ENCODE peak calls at places on chromosomes 6 and 20, in seven cellular contexts. One of them, this sample, is unnamed.

GRCh38 chr6:111423055-111423633 is 59.9 kb downstream of the REV3L start:
- DNase-seq in H7: no peak
- DNase-seq in tibial artery: no peak
- DNase-seq in cardiac fibroblast: peak
- DNase-seq in esophagus muscularis mucosa: no peak
- DNase-seq in adrenal gland: no peak
- DNase-seq in Peyer's patch: no peak
- DNase-seq in this sample: no peak

GRCh38 chr6:139164001-139164400 is 29.1 kb downstream of the HECA start:
- DNase-seq in Peyer's patch: no peak
- DNase-seq in tibial artery: no peak
- DNase-seq in adrenal gland: no peak
- DNase-seq in H7: peak
- DNase-seq in esophagus muscularis mucosa: no peak
- DNase-seq in cardiac fibroblast: no peak
- DNase-seq in this sample: no peak

GRCh38 chr20:18750735-18751134 is 62.8 kb upstream of the SCP2D1 start:
- DNase-seq in tibial artery: no peak
- DNase-seq in Peyer's patch: no peak
- DNase-seq in adrenal gland: no peak
- DNase-seq in H7: no peak
- DNase-seq in esophagus muscularis mucosa: no peak
- DNase-seq in cardiac fibroblast: no peak
- DNase-seq in this sample: peak

GRCh38 chr6:151719070-151719469 is 88.4 kb upstream of the ESR1 start:
- DNase-seq in adrenal gland: no peak
- DNase-seq in cardiac fibroblast: no peak
- DNase-seq in tibial artery: no peak
- DNase-seq in esophagus muscularis mucosa: no peak
- DNase-seq in H7: no peak
- DNase-seq in Peyer's patch: no peak
- DNase-seq in this sample: peak

GRCh38 chr6:124073021-124073420 is 269.4 kb downstream of the NKAIN2 start:
- DNase-seq in H7: no peak
- DNase-seq in Peyer's patch: no peak
- DNase-seq in cardiac fibroblast: no peak
- DNase-seq in esophagus muscularis mucosa: no peak
- DNase-seq in adrenal gland: no peak
- DNase-seq in tibial artery: no peak
- DNase-seq in this sample: no peak

GRCh38 chr6:111047244-111047643 is 40.1 kb upstream of the SLC16A10 start:
- DNase-seq in H7: no peak
- DNase-seq in esophagus muscularis mucosa: peak
- DNase-seq in tibial artery: no peak
- DNase-seq in Peyer's patch: no peak
- DNase-seq in cardiac fibroblast: no peak
- DNase-seq in adrenal gland: no peak
- DNase-seq in this sample: no peak

GRCh38 chr6:113585246-113585645 is 271.9 kb upstream of the MARCKS start:
- DNase-seq in adrenal gland: no peak
- DNase-seq in Peyer's patch: no peak
- DNase-seq in esophagus muscularis mucosa: no peak
- DNase-seq in tibial artery: no peak
- DNase-seq in cardiac fibroblast: no peak
- DNase-seq in H7: no peak
- DNase-seq in this sample: no peak

GRCh38 chr6:21005816-21006553 is 471.7 kb downstream of the CDKAL1 start:
- DNase-seq in esophagus muscularis mucosa: no peak
- DNase-seq in H7: no peak
- DNase-seq in tibial artery: no peak
- DNase-seq in adrenal gland: no peak
- DNase-seq in cardiac fibroblast: peak
- DNase-seq in Peyer's patch: no peak
- DNase-seq in this sample: peak

GRCh38 chr6:44702292-44702691 is 314.8 kb downstream of the CDC5L start:
- DNase-seq in esophagus muscularis mucosa: no peak
- DNase-seq in cardiac fibroblast: peak
- DNase-seq in adrenal gland: no peak
- DNase-seq in tibial artery: no peak
- DNase-seq in H7: no peak
- DNase-seq in Peyer's patch: no peak
- DNase-seq in this sample: no peak

GRCh38 chr6:82487895-82488294 is 124.3 kb downstream of the TPBG start:
- DNase-seq in Peyer's patch: no peak
- DNase-seq in H7: no peak
- DNase-seq in tibial artery: no peak
- DNase-seq in esophagus muscularis mucosa: no peak
- DNase-seq in adrenal gland: no peak
- DNase-seq in cardiac fibroblast: no peak
- DNase-seq in this sample: no peak

GRCh38 chr20:5008743-5009142 is 7.4 kb upstream of the SLC23A2 start:
- DNase-seq in adrenal gland: no peak
- DNase-seq in tibial artery: no peak
- DNase-seq in esophagus muscularis mucosa: no peak
- DNase-seq in H7: no peak
- DNase-seq in cardiac fibroblast: no peak
- DNase-seq in Peyer's patch: no peak
- DNase-seq in this sample: no peak

GRCh38 chr20:10185741-10186558 is 32.7 kb upstream of the SNAP25 start:
- DNase-seq in cardiac fibroblast: peak
- DNase-seq in H7: no peak
- DNase-seq in tibial artery: no peak
- DNase-seq in Peyer's patch: no peak
- DNase-seq in esophagus muscularis mucosa: no peak
- DNase-seq in adrenal gland: peak
- DNase-seq in this sample: peak

GRCh38 chr6:39140556-39141191 is 25.7 kb upstream of the SAYSD1 start:
- DNase-seq in esophagus muscularis mucosa: no peak
- DNase-seq in tibial artery: no peak
- DNase-seq in cardiac fibroblast: no peak
- DNase-seq in Peyer's patch: no peak
- DNase-seq in adrenal gland: peak
- DNase-seq in H7: no peak
- DNase-seq in this sample: no peak

GRCh38 chr6:99362644-99363268 is 13.3 kb upstream of the FAXC start:
- DNase-seq in Peyer's patch: no peak
- DNase-seq in adrenal gland: no peak
- DNase-seq in tibial artery: no peak
- DNase-seq in H7: no peak
- DNase-seq in esophagus muscularis mucosa: no peak
- DNase-seq in cardiac fibroblast: no peak
- DNase-seq in this sample: no peak

GRCh38 chr6:163579880-163580295 is 165.4 kb downstream of the QKI start:
- DNase-seq in adrenal gland: no peak
- DNase-seq in esophagus muscularis mucosa: no peak
- DNase-seq in Peyer's patch: no peak
- DNase-seq in H7: no peak
- DNase-seq in cardiac fibroblast: peak
- DNase-seq in tibial artery: no peak
- DNase-seq in this sample: no peak

GRCh38 chr6:37665309-37665708 is 32.4 kb downstream of the MDGA1 start:
- DNase-seq in H7: no peak
- DNase-seq in tibial artery: no peak
- DNase-seq in Peyer's patch: no peak
- DNase-seq in esophagus muscularis mucosa: no peak
- DNase-seq in cardiac fibroblast: no peak
- DNase-seq in adrenal gland: no peak
- DNase-seq in this sample: no peak

GRCh38 chr20:13348301-13349239 is 127.5 kb downstream of the ISM1 start:
- DNase-seq in esophagus muscularis mucosa: no peak
- DNase-seq in tibial artery: no peak
- DNase-seq in cardiac fibroblast: no peak
- DNase-seq in adrenal gland: no peak
- DNase-seq in Peyer's patch: no peak
- DNase-seq in H7: no peak
- DNase-seq in this sample: no peak

GRCh38 chr20:16222859-16223411 is 350.3 kb downstream of the KIF16B start:
- DNase-seq in cardiac fibroblast: no peak
- DNase-seq in H7: no peak
- DNase-seq in Peyer's patch: no peak
- DNase-seq in adrenal gland: no peak
- DNase-seq in tibial artery: no peak
- DNase-seq in esophagus muscularis mucosa: no peak
- DNase-seq in this sample: no peak

GRCh38 chr6:47599512-47599911 is 98.9 kb upstream of the ADGRF4 start:
- DNase-seq in esophagus muscularis mucosa: no peak
- DNase-seq in tibial artery: no peak
- DNase-seq in H7: no peak
- DNase-seq in adrenal gland: no peak
- DNase-seq in Peyer's patch: no peak
- DNase-seq in cardiac fibroblast: no peak
- DNase-seq in this sample: no peak

GRCh38 chr20:17841751-17842191 is 126.8 kb downstream of the SNX5 start:
- DNase-seq in adrenal gland: peak
- DNase-seq in tibial artery: peak
- DNase-seq in cardiac fibroblast: peak
- DNase-seq in esophagus muscularis mucosa: no peak
- DNase-seq in H7: no peak
- DNase-seq in Peyer's patch: no peak
- DNase-seq in this sample: no peak

DNA sequence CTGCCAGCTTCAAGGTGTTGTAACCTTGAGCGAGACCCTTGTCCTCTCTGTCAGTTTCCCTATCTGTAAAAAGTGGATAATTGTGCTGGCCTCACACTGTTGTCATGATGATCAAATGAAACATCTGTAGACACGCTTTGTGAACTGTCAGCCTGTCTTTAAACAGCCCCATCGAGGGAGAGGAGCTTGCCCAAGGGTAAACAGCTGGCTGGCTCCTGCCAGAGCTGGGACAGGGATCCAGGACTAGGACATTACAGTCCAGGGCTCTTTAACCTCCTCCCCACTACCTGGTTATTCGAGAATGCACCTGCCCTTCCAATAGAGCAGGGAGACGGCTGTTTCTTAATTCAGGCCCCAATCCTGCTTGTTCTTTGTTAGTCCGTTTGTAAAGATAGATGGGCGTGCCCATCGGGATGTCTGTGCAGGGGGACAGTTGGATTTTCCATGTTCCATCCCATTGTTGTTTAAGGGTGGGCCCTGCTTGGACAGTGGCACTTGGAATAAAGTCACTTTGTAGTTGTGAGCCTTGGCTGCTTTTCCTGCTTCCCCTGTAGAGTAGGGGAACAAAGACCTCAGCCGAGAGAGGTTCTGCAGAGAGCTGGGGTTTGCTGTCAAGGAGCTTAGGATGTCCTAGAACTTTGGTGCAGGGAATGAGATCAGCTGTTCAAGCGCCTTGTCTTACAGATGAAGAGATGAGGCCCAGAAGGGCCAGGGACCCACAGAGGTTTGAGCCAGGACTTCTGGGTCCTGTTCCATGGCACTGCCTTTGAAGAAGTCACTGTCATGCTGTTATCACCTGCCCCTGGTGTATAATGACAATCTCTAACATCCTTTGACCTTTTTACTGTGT is 77.9 kb upstream of the MYL9 start:
- DNase-seq in tibial artery: no peak
- DNase-seq in H7: no peak
- DNase-seq in adrenal gland: no peak
- DNase-seq in esophagus muscularis mucosa: no peak
- DNase-seq in Peyer's patch: no peak
- DNase-seq in cardiac fibroblast: no peak
- DNase-seq in this sample: peak
- H3K4me3 ChIP-seq in tibial artery: peak
- H3K4me3 ChIP-seq in H7: peak
- H3K4me3 ChIP-seq in adrenal gland: no peak
- H3K4me3 ChIP-seq in esophagus muscularis mucosa: peak
- H3K4me3 ChIP-seq in Peyer's patch: peak
- H3K4me3 ChIP-seq in cardiac fibroblast: peak
- H3K4me3 ChIP-seq in this sample: peak

GRCh38 chr20:1252416-1252815 is 13.7 kb upstream of the SNPH start:
- DNase-seq in cardiac fibroblast: no peak
- DNase-seq in tibial artery: no peak
- DNase-seq in adrenal gland: no peak
- DNase-seq in Peyer's patch: no peak
- DNase-seq in H7: no peak
- DNase-seq in esophagus muscularis mucosa: no peak
- DNase-seq in this sample: no peak

GRCh38 chr20:1242530-1242929 is 16.7 kb downstream of the RAD21L1 start:
- DNase-seq in adrenal gland: no peak
- DNase-seq in tibial artery: no peak
- DNase-seq in esophagus muscularis mucosa: no peak
- DNase-seq in cardiac fibroblast: peak
- DNase-seq in Peyer's patch: no peak
- DNase-seq in H7: no peak
- DNase-seq in this sample: no peak

GRCh38 chr20:1245578-1245977 is 19.7 kb downstream of the RAD21L1 start:
- DNase-seq in Peyer's patch: no peak
- DNase-seq in cardiac fibroblast: no peak
- DNase-seq in H7: no peak
- DNase-seq in adrenal gland: no peak
- DNase-seq in esophagus muscularis mucosa: no peak
- DNase-seq in tibial artery: no peak
- DNase-seq in this sample: no peak

GRCh38 chr20:1242099-1242498 is 16.3 kb downstream of the RAD21L1 start:
- DNase-seq in tibial artery: no peak
- DNase-seq in adrenal gland: no peak
- DNase-seq in H7: no peak
- DNase-seq in cardiac fibroblast: no peak
- DNase-seq in Peyer's patch: no peak
- DNase-seq in esophagus muscularis mucosa: no peak
- DNase-seq in this sample: no peak

GRCh38 chr20:1247689-1248088 is 18.4 kb upstream of the SNPH start:
- DNase-seq in tibial artery: no peak
- DNase-seq in cardiac fibroblast: no peak
- DNase-seq in H7: no peak
- DNase-seq in esophagus muscularis mucosa: no peak
- DNase-seq in adrenal gland: no peak
- DNase-seq in Peyer's patch: no peak
- DNase-seq in this sample: no peak
- H3K4me3 ChIP-seq in tibial artery: no peak
- H3K4me3 ChIP-seq in cardiac fibroblast: no peak
- H3K4me3 ChIP-seq in H7: no peak
- H3K4me3 ChIP-seq in esophagus muscularis mucosa: no peak
- H3K4me3 ChIP-seq in adrenal gland: no peak
- H3K4me3 ChIP-seq in Peyer's patch: no peak
- H3K4me3 ChIP-seq in this sample: no peak

GRCh38 chr20:46388201-46388836 is 18.1 kb downstream of the ELMO2 start:
- DNase-seq in Peyer's patch: no peak
- DNase-seq in tibial artery: no peak
- DNase-seq in cardiac fibroblast: no peak
- DNase-seq in esophagus muscularis mucosa: no peak
- DNase-seq in adrenal gland: no peak
- DNase-seq in H7: no peak
- DNase-seq in this sample: no peak
- H3K4me3 ChIP-seq in Peyer's patch: no peak
- H3K4me3 ChIP-seq in tibial artery: no peak
- H3K4me3 ChIP-seq in cardiac fibroblast: no peak
- H3K4me3 ChIP-seq in esophagus muscularis mucosa: no peak
- H3K4me3 ChIP-seq in adrenal gland: no peak
- H3K4me3 ChIP-seq in H7: no peak
- H3K4me3 ChIP-seq in this sample: no peak

DNA sequence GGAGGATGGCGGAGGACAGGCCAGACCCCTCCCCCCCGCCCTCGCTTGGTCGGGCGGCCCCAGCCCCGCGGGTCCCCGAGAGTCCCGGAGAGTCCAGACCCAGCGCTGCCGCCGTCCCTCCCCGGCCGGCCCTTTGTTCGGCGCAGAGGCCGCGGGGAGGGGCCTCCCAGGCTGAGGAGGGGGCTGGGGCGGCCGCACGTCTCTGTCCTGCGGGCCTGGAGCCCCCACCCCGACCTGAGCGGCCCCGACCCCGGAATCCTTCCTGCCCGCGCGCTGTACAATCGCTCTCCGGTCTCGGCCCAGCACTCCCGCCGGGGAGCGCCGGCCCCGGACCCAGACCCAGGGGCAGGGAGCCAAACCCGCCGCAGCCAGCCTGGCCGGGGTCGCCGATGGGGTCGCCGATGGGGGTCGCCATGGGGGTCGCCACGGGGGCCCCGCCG is 716 bp downstream of the KCNQ2 start:
- DNase-seq in H7: peak
- DNase-seq in tibial artery: no peak
- DNase-seq in cardiac fibroblast: no peak
- DNase-seq in esophagus muscularis mucosa: no peak
- DNase-seq in Peyer's patch: no peak
- DNase-seq in adrenal gland: no peak
- DNase-seq in this sample: no peak
- H3K4me3 ChIP-seq in H7: peak
- H3K4me3 ChIP-seq in tibial artery: no peak
- H3K4me3 ChIP-seq in cardiac fibroblast: no peak
- H3K4me3 ChIP-seq in esophagus muscularis mucosa: peak
- H3K4me3 ChIP-seq in Peyer's patch: no peak
- H3K4me3 ChIP-seq in adrenal gland: no peak
- H3K4me3 ChIP-seq in this sample: no peak